ENCODE peak calls at places on chromosomes 11 and 22, in eight cellular contexts. Y, F, S, R, J, D, Q and H are unnamed samples.

GRCh38 chr11:123525072-123525471 is 95.0 kb downstream of the GRAMD1B start:
- DNase-seq in R (no peak), Y (no peak), S (no peak), J (peak; percentile 9), F (no peak), Q (no peak), D (no peak), H (no peak)

GRCh38 chr11:68028802-68029475 is 1.5 kb upstream of the NDUFS8 start:
- DNase-seq in S (no peak), J (no peak), Y (peak; percentile 65), F (peak; percentile 40), R (no peak), Q (no peak), D (no peak), H (no peak)

GRCh38 chr11:19817870-19818269 is 105.2 kb downstream of the NAV2 start:
- DNase-seq in F (no peak), S (no peak), Y (no peak), J (no peak), R (no peak), D (no peak), Q (no peak), H (no peak)

GRCh38 chr22:36301851-36302250 is 48.9 kb downstream of the APOL1 start:
- DNase-seq in Y (peak; percentile 97), J (no peak), S (no peak), D (no peak), F (no peak), R (no peak), Q (no peak), H (no peak)

GRCh38 chr22:36739185-36739584 is 35.6 kb upstream of the CACNG2 start:
- DNase-seq in Y (no peak), R (no peak), J (no peak), S (no peak), F (no peak), D (no peak), Q (no peak), H (no peak)

GRCh38 chr11:9362393-9362863 is 22.0 kb upstream of the IPO7 start:
- DNase-seq in S (no peak), Q (no peak), F (peak; percentile 29), R (no peak), D (no peak), J (peak; percentile 81), Y (no peak), H (no peak)

GRCh38 chr11:57427692-57428082 is 766 bp upstream of the SLC43A3 start:
- DNase-seq in F (peak; percentile 94), Q (peak; percentile 92), R (no peak), J (no peak), S (no peak), D (no peak), Y (peak; percentile 57), H (no peak)

GRCh38 chr11:86491048-86491447 is 116.4 kb downstream of the CCDC81 start:
- DNase-seq in F (no peak), D (no peak), J (no peak), R (no peak), Y (no peak), S (no peak), Q (no peak), H (no peak)

GRCh38 chr11:65501530-65502273 is 2.9 kb downstream of the MALAT1 start:
- DNase-seq in Q (peak; percentile 18), F (peak; percentile 79), J (no peak), D (peak; percentile 42), Y (peak; percentile 56), R (peak; percentile 38), S (no peak), H (no peak)

GRCh38 chr11:1561955-1562354 is 10.1 kb downstream of the DUSP8 start:
- DNase-seq in Y (no peak), J (no peak), F (no peak), Q (no peak), S (no peak), D (no peak), R (no peak), H (no peak)

GRCh38 chr22:31124811-31125465 is 2.2 kb downstream of the INPP5J start:
- DNase-seq in Q (no peak), J (no peak), R (no peak), Y (no peak), F (no peak), S (no peak), D (no peak), H (no peak)

GRCh38 chr11:10982695-10983492 is 125.0 kb upstream of the ZBED5 start:
- DNase-seq in J (no peak), S (no peak), R (no peak), F (no peak), D (no peak), Q (no peak), Y (no peak), H (no peak)

DNA sequence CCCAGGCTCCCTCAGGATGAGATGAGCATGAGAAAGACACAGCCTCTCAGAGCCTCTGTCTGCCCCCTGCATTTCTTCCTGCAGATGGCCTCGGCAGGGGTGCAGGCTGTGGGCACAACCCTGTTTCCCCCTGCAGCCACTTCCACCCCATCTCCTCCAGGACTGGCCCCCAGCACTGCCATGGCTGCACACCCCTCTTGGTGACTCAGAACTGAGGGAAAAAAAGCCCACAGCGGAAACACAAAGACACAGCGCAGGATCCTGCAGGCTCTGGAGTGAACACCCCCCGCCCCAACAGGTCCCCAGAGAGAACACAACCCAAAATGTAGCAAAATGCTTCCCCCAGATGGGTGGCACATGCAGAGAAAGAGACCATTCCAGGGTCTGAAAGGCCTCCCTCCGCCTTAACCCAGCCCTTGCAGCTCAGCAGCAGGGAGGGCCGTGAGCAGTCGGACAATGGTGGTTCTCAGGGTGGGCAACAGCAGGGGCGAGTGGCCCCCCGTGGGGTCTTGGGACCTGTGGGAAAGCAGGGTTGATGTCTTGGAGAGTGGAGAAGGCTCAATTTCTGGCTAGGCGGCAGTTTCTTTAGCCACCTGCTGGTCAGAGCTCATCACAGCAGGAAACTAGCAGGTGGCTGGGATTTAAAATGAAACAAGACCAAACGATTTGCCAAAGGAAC is 8.0 kb downstream of the TUBGCP6 start:
- DNase-seq in D (peak; percentile 51), Y (peak; percentile 17), S (peak; percentile 31), Q (no peak), J (no peak), F (peak; percentile 34), R (no peak), H (no peak)
- TF ChIP-seq CTCF in D (peak; percentile 76), Y (peak; percentile 45), S (peak; percentile 53), Q (no peak), J (peak; percentile 44), F (peak; percentile 56), R (peak; percentile 42), H (peak; percentile 65)

GRCh38 chr11:75339685-75340409 is 11.6 kb downstream of the ARRB1 start:
- DNase-seq in S (peak; percentile 23), F (peak; percentile 33), Y (no peak), D (peak; percentile 43), R (no peak), Q (no peak), J (no peak), H (no peak)
- H3K4me3 ChIP-seq in S (no peak overlapping the region), F (no peak overlapping the region), Y (no peak overlapping the region), D (no peak overlapping the region), R (no peak overlapping the region), Q (no peak overlapping the region), J (no peak overlapping the region), H (no peak overlapping the region)

GRCh38 chr11:22169833-22170232 is 23.1 kb upstream of the ANO5 start:
- DNase-seq in Q (no peak), R (no peak), F (peak; percentile 9), J (no peak), Y (peak; percentile 0), S (no peak), D (peak; percentile 1), H (no peak)
- TF ChIP-seq CTCF in Q (peak; percentile 32), R (peak; percentile 67), F (peak; percentile 23), J (peak; percentile 23), Y (peak; percentile 13), S (peak; percentile 61), D (peak; percentile 74), H (peak; percentile 29)

GRCh38 chr11:109586789-109587188 is 164.8 kb downstream of the C11orf87 start:
- DNase-seq in D (no peak), R (no peak), Q (no peak), S (no peak), F (no peak), Y (no peak), J (no peak), H (no peak)

GRCh38 chr11:109583996-109584395 is 162.0 kb downstream of the C11orf87 start:
- DNase-seq in J (no peak), Y (no peak), F (no peak), D (no peak), Q (no peak), S (no peak), R (no peak), H (no peak)
- H3K4me3 ChIP-seq in J (no peak overlapping the region), Y (no peak overlapping the region), F (no peak overlapping the region), D (no peak overlapping the region), Q (no peak overlapping the region), S (no peak overlapping the region), R (no peak overlapping the region), H (no peak overlapping the region)

DNA sequence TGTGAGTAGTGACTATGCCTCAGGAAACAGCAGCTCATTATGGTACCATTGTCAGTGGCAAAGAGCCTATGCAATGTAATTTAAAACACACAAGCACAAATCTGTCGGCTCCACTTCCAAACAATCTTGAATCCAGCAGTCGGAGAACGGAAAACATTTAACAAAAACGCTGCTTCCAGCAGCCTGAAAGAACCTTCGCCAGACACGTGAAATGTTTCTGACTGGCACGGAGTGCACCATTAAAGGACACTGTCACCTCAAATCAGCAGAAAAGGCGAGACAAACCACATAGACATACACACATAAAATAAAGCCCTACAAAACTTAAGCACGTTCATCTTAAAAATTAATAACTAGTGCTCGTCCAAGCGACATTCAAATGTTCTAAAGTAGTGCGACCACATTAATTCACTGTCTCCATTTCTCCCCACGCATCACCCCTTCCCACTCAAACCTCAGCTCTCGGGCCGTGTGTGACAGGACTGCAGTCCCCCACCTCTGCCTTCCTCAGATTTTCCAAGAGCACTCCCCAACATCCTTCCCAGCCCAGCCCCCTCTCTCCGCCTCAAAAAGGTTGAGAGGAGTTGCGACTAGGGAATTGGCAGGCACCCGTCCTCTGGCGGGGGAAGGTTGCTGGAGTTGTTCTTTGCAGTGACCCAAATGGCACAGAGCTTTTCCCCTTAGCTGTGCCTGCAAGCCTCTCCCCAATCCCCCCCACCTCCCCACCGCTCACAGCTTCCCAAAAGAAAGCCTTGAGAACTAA is 638 bp downstream of the RAB30 start:
- DNase-seq in F (peak; percentile 38), D (no peak), Y (peak; percentile 26), J (peak; percentile 44), R (peak; percentile 49), Q (peak; percentile 55), S (peak; percentile 60), H (no peak)
- TF ChIP-seq CTCF in F (no peak), D (no peak), Y (no peak), J (no peak), R (no peak), Q (no peak), S (no peak), H (no peak)